ENCODE peak calls at places on chromosomes 1 and 21, in five cellular contexts. S, D, Q, E and V are unnamed samples.

GRCh38 chr1:246592695-246593094 is 26.4 kb downstream of the CNST start:
- DNase-seq in S (no peak), D (no peak), Q (peak; percentile 60), E (peak; percentile 96), V (no peak)

GRCh38 chr21:25898671-25899070 is 163.9 kb downstream of the GABPA start:
- DNase-seq in S (no peak), D (no peak), Q (peak; percentile 9), E (no peak), V (no peak)

GRCh38 chr1:33319949-33320618 is 814 bp downstream of the A3GALT2 start:
- DNase-seq in S (no peak), D (no peak), Q (no peak), E (no peak), V (no peak)

GRCh38 chr1:75999034-75999433 is 66.8 kb upstream of the ASB17 start:
- DNase-seq in S (no peak), D (no peak), Q (no peak), E (no peak), V (no peak)

GRCh38 chr1:170410391-170411146 is 121.4 kb upstream of the GORAB start:
- DNase-seq in S (no peak), D (no peak), Q (peak; percentile 79), E (peak; percentile 62), V (no peak)

GRCh38 chr1:162632743-162633326 is 571 bp downstream of the DDR2 start:
- DNase-seq in S (no peak), D (no peak), Q (peak; percentile 52), E (peak; percentile 23), V (no peak)

GRCh38 chr1:100390507-100390906 is 38.2 kb downstream of the CDC14A start:
- DNase-seq in S (no peak), D (no peak), Q (no peak), E (no peak), V (no peak)

GRCh38 chr1:222358100-222358499 is 189.8 kb downstream of the HHIPL2 start:
- DNase-seq in S (no peak), D (no peak), Q (no peak), E (no peak), V (no peak)

GRCh38 chr1:236303675-236304074 is 21.9 kb upstream of the ERO1B start:
- DNase-seq in S (no peak), D (no peak), Q (no peak), E (no peak), V (no peak)

GRCh38 chr21:29939859-29940245 is at the start of gene GRIK1:
- DNase-seq in S (no peak), D (peak; percentile 27), Q (no peak), E (no peak), V (no peak)

GRCh38 chr1:11940260-11940921 is 5.9 kb downstream of the PLOD1 start:
- DNase-seq in S (no peak), D (peak; percentile 24), Q (no peak), E (peak; percentile 31), V (no peak)

GRCh38 chr1:98322966-98323365 is 338.6 kb upstream of the SNX7 start:
- DNase-seq in S (no peak), D (no peak), Q (no peak), E (no peak), V (no peak)

GRCh38 chr1:231750818-231751623 is 124.4 kb downstream of the DISC1 start:
- DNase-seq in S (no peak), D (no peak), Q (no peak), E (no peak), V (no peak)

GRCh38 chr1:230857077-230857476 is 11.2 kb downstream of the C1orf198 start:
- DNase-seq in S (no peak), D (no peak), Q (peak; percentile 77), E (no peak), V (no peak)

GRCh38 chr1:180953291-180953747 is 40.6 kb downstream of the KIAA1614 start:
- DNase-seq in S (peak; percentile 44), D (peak; percentile 82), Q (peak; percentile 34), E (no peak), V (no peak)

GRCh38 chr1:157236072-157236471 is 97.9 kb upstream of the ETV3 start:
- DNase-seq in S (no peak), D (no peak), Q (no peak), E (no peak), V (no peak)

GRCh38 chr1:17636612-17637011 is 97.1 kb downstream of the ARHGEF10L start:
- DNase-seq in S (no peak), D (no peak), Q (peak; percentile 91), E (no peak), V (no peak)

GRCh38 chr1:182598296-182598695 is 5.9 kb downstream of the RGS16 start:
- DNase-seq in S (no peak), D (no peak), Q (no peak), E (no peak), V (no peak)